ENCODE peak calls at places on chromosomes 13 and 19, in six cellular contexts. One of them, this sample, is unnamed.

GRCh38 chr19:40739030-40739839 is 11.0 kb downstream of the ACTMAP start:
- DNase-seq in PC-3: no peak
- DNase-seq in SK-N-SH: no peak
- DNase-seq in MM.1S: no peak
- DNase-seq in HCT116: no peak
- DNase-seq in GM23248: no peak
- DNase-seq in this sample: no peak

GRCh38 chr19:55070755-55071502 is 4.7 kb upstream of the EPS8L1 start:
- DNase-seq in MM.1S: peak
- DNase-seq in SK-N-SH: no peak
- DNase-seq in PC-3: peak
- DNase-seq in GM23248: peak
- DNase-seq in HCT116: peak
- DNase-seq in this sample: no peak

GRCh38 chr13:98374750-98375149 is 197.7 kb upstream of the RNF113B start:
- DNase-seq in SK-N-SH: no peak
- DNase-seq in PC-3: no peak
- DNase-seq in MM.1S: no peak
- DNase-seq in GM23248: no peak
- DNase-seq in HCT116: no peak
- DNase-seq in this sample: no peak

GRCh38 chr13:112957295-112957677 is 11.7 kb upstream of the MCF2L start:
- DNase-seq in SK-N-SH: no peak
- DNase-seq in HCT116: no peak
- DNase-seq in PC-3: no peak
- DNase-seq in MM.1S: no peak
- DNase-seq in GM23248: no peak
- DNase-seq in this sample: no peak

GRCh38 chr13:74226791-74227475 is 92.7 kb upstream of the KLF12 start:
- DNase-seq in GM23248: peak
- DNase-seq in MM.1S: no peak
- DNase-seq in HCT116: no peak
- DNase-seq in PC-3: no peak
- DNase-seq in SK-N-SH: no peak
- DNase-seq in this sample: no peak

GRCh38 chr13:23067129-23067528 is 113.7 kb upstream of the SGCG start:
- DNase-seq in HCT116: no peak
- DNase-seq in PC-3: no peak
- DNase-seq in MM.1S: no peak
- DNase-seq in SK-N-SH: no peak
- DNase-seq in GM23248: no peak
- DNase-seq in this sample: no peak

GRCh38 chr13:42574435-42575311 is 721 bp downstream of the TNFSF11 start:
- DNase-seq in HCT116: no peak
- DNase-seq in MM.1S: no peak
- DNase-seq in SK-N-SH: peak
- DNase-seq in GM23248: peak
- DNase-seq in PC-3: no peak
- DNase-seq in this sample: peak

GRCh38 chr13:51925865-51926527 is 64.2 kb downstream of the CCDC70 start:
- DNase-seq in SK-N-SH: no peak
- DNase-seq in HCT116: no peak
- DNase-seq in PC-3: no peak
- DNase-seq in MM.1S: no peak
- DNase-seq in GM23248: no peak
- DNase-seq in this sample: no peak

GRCh38 chr13:68047889-68048288 is 817.8 kb upstream of the PCDH9 start:
- DNase-seq in SK-N-SH: no peak
- DNase-seq in MM.1S: no peak
- DNase-seq in GM23248: no peak
- DNase-seq in PC-3: peak
- DNase-seq in HCT116: no peak
- DNase-seq in this sample: peak

GRCh38 chr13:80047406-80047805 is 293.5 kb downstream of the SPRY2 start:
- DNase-seq in HCT116: no peak
- DNase-seq in PC-3: peak
- DNase-seq in MM.1S: no peak
- DNase-seq in GM23248: peak
- DNase-seq in SK-N-SH: no peak
- DNase-seq in this sample: no peak

GRCh38 chr13:100382787-100383186 is 205.8 kb downstream of the GGACT start:
- DNase-seq in MM.1S: no peak
- DNase-seq in PC-3: no peak
- DNase-seq in HCT116: no peak
- DNase-seq in GM23248: peak
- DNase-seq in SK-N-SH: no peak
- DNase-seq in this sample: no peak

GRCh38 chr13:79457948-79458347 is 23.0 kb upstream of the NDFIP2 start:
- DNase-seq in SK-N-SH: no peak
- DNase-seq in GM23248: peak
- DNase-seq in PC-3: peak
- DNase-seq in MM.1S: no peak
- DNase-seq in HCT116: no peak
- DNase-seq in this sample: no peak

GRCh38 chr19:16203256-16204004 is 5.7 kb downstream of the AP1M1 start:
- DNase-seq in GM23248: no peak
- DNase-seq in SK-N-SH: no peak
- DNase-seq in PC-3: no peak
- DNase-seq in HCT116: no peak
- DNase-seq in MM.1S: no peak
- DNase-seq in this sample: no peak
- TF ChIP-seq EZH2phosphoT487 in GM23248: no peak
- TF ChIP-seq EZH2phosphoT487 in SK-N-SH: no peak
- TF ChIP-seq EZH2phosphoT487 in PC-3: no peak
- TF ChIP-seq EZH2phosphoT487 in HCT116: no peak
- TF ChIP-seq EZH2phosphoT487 in MM.1S: no peak
- TF ChIP-seq EZH2phosphoT487 in this sample: no peak

GRCh38 chr13:35858665-35859064 is 272.5 kb downstream of the DCLK1 start:
- DNase-seq in SK-N-SH: no peak
- DNase-seq in MM.1S: no peak
- DNase-seq in GM23248: no peak
- DNase-seq in PC-3: no peak
- DNase-seq in HCT116: no peak
- DNase-seq in this sample: no peak
- H3K9ac ChIP-seq in SK-N-SH: no peak
- H3K9ac ChIP-seq in MM.1S: no peak
- H3K9ac ChIP-seq in GM23248: no peak
- H3K9ac ChIP-seq in PC-3: no peak
- H3K9ac ChIP-seq in HCT116: no peak
- H3K9ac ChIP-seq in this sample: no peak

DNA sequence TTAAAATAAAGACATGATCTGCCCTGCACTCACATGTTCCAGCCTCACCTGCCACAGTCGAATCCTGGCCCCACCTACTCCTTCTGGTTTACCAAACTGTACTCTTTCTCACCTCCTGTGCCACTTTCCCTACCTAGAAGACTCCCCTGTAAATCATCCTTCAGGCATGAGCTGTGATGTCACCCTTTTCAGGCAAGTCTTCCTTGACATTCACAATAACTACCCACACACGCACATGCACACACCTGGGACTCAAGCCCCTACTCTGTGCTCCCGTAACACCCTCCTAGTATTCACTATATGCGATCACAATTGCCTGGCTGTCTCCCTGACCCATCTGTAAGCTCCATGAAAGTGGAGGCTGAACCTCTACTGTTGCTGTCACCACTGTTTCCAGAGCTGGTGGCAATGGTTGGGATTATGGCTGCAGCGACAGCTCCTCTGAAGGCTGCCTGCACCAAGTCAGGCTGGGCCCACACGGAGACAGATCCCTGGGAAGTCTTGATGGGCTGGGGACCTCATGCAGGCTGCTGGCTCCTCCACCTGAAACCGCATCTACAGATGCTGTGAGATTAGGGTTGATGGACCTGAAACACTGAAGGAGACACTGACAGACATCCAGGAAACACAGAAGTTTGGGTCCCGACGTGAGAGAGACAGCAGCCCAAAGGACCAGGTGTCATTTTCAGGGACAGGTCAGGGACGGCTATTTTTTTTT is 611.1 kb downstream of the UQCRFS1 start:
- DNase-seq in MM.1S: peak
- DNase-seq in GM23248: no peak
- DNase-seq in PC-3: no peak
- DNase-seq in HCT116: no peak
- DNase-seq in SK-N-SH: no peak
- DNase-seq in this sample: no peak
- TF ChIP-seq EZH2phosphoT487 in MM.1S: no peak
- TF ChIP-seq EZH2phosphoT487 in GM23248: no peak
- TF ChIP-seq EZH2phosphoT487 in PC-3: no peak
- TF ChIP-seq EZH2phosphoT487 in HCT116: no peak
- TF ChIP-seq EZH2phosphoT487 in SK-N-SH: no peak
- TF ChIP-seq EZH2phosphoT487 in this sample: no peak

DNA sequence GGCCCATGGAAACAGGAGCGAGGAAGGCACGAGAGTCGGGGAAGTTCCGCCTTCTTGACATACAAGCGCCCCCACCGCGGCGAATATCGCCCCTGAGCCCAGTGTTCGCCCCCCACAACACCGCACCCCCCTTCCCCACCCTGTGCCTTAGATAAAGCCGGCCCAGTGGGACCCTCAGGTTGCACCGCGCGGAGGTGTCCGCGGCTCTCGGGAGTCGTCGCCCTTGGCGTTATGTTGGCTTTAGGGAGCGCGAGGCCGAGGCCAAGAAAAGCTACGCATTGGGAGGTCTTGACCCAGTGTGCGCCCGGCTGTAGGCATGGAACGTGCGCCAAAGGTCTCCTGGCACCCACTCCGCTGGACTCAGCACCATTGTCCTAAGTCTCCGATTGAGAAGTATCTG is 603 bp upstream of the ZNF132 start:
- DNase-seq in MM.1S: no peak
- DNase-seq in PC-3: no peak
- DNase-seq in HCT116: no peak
- DNase-seq in SK-N-SH: no peak
- DNase-seq in GM23248: peak
- DNase-seq in this sample: no peak
- H3K9ac ChIP-seq in MM.1S: no peak
- H3K9ac ChIP-seq in PC-3: no peak
- H3K9ac ChIP-seq in HCT116: no peak
- H3K9ac ChIP-seq in SK-N-SH: peak
- H3K9ac ChIP-seq in GM23248: peak
- H3K9ac ChIP-seq in this sample: no peak

This sample was measured in neural progenitor cell.